ENCODE peak calls at places on chromosomes 1 and 21, in nine cellular contexts. R is fibroblast of lung, G is AG10803, Y is stomach, O is ascending aorta, T is BJ, S is adrenal gland, N is HL-60, J is H7. C is an unnamed sample.

GRCh38 chr1:94579876-94580294 is 38.3 kb upstream of the F3 start:
- DNase-seq in R (peak; percentile 97), G (peak; percentile 96), Y (no peak), O (no peak), T (peak; percentile 89), S (no peak), N (no peak), J (no peak), C (no peak)

GRCh38 chr1:52913537-52913936 is 8.0 kb downstream of the ECHDC2 start:
- DNase-seq in R (no peak), G (no peak), Y (no peak), O (no peak), T (no peak), S (no peak), N (no peak), J (peak; percentile 80), C (no peak)

GRCh38 chr1:9652379-9653194 is 1.1 kb downstream of the PIK3CD start:
- DNase-seq in R (no peak), G (no peak), Y (peak; percentile 31), O (no peak), T (no peak), S (peak; percentile 21), N (no peak), J (peak; percentile 74), C (no peak)

GRCh38 chr1:193565971-193566577 is 379.7 kb upstream of the B3GALT2 start:
- DNase-seq in R (no peak), G (no peak), Y (no peak), O (no peak), T (no peak), S (no peak), N (no peak), J (no peak), C (no peak)

GRCh38 chr1:15916417-15916816 is 59.5 kb downstream of the ZBTB17 start:
- DNase-seq in R (peak; percentile 23), G (peak; percentile 27), Y (no peak), O (no peak), T (no peak), S (no peak), N (no peak), J (no peak), C (no peak)

GRCh38 chr1:227449051-227449450 is 114.3 kb upstream of the ZNF678 start:
- DNase-seq in R (no peak), G (peak; percentile 34), Y (no peak), O (no peak), T (no peak), S (no peak), N (no peak), J (peak; percentile 71), C (peak; percentile 47)

GRCh38 chr1:198771562-198772153 is 132.8 kb downstream of the PTPRC start:
- DNase-seq in R (peak; percentile 42), G (peak; percentile 31), Y (no peak), O (no peak), T (no peak), S (no peak), N (no peak), J (no peak), C (peak; percentile 5)

GRCh38 chr1:193183019-193183643 is 3.3 kb downstream of the B3GALT2 start:
- DNase-seq in R (peak; percentile 39), G (peak; percentile 61), Y (no peak), O (no peak), T (no peak), S (no peak), N (peak; percentile 14), J (no peak), C (no peak)

GRCh38 chr1:225735252-225736149 is 42.1 kb upstream of the SRP9 start:
- DNase-seq in R (peak; percentile 98), G (peak; percentile 97), Y (peak; percentile 74), O (peak; percentile 95), T (peak; percentile 89), S (peak; percentile 92), N (no peak), J (no peak), C (no peak)

GRCh38 chr1:55826413-55827080 is 611.4 kb upstream of the USP24 start:
- DNase-seq in R (no peak), G (peak; percentile 84), Y (no peak), O (no peak), T (no peak), S (no peak), N (no peak), J (no peak), C (no peak)

GRCh38 chr1:58699011-58699762 is 675 bp downstream of the MYSM1 start:
- DNase-seq in R (peak; percentile 12), G (peak; percentile 18), Y (no peak), O (no peak), T (no peak), S (peak; percentile 22), N (no peak), J (no peak), C (no peak)

GRCh38 chr1:202234331-202235002 is 40.9 kb downstream of the LGR6 start:
- DNase-seq in R (peak; percentile 74), G (peak; percentile 49), Y (no peak), O (no peak), T (peak; percentile 29), S (no peak), N (no peak), J (no peak), C (no peak)

GRCh38 chr1:33250217-33250616 is 6.1 kb upstream of the ZNF362 start:
- DNase-seq in R (no peak), G (no peak), Y (no peak), O (no peak), T (no peak), S (no peak), N (no peak), J (no peak), C (no peak)

GRCh38 chr21:17742181-17742580 is 77.0 kb downstream of the C21orf91 start:
- DNase-seq in R (no peak), G (no peak), Y (no peak), O (no peak), T (no peak), S (no peak), N (no peak), J (no peak), C (no peak)

GRCh38 chr21:44572959-44573583 is 458 bp upstream of the KRTAP10-4 start:
- DNase-seq in R (peak; percentile 12), G (no peak), Y (no peak), O (no peak), T (no peak), S (no peak), N (no peak), J (peak; percentile 41), C (no peak)

GRCh38 chr1:160877221-160877620 is 7.8 kb downstream of the ITLN1 start:
- DNase-seq in R (no peak), G (no peak), Y (no peak), O (no peak), T (no peak), S (no peak), N (no peak), J (peak; percentile 52), C (no peak)

GRCh38 chr1:108050911-108051624 is 86.1 kb upstream of the VAV3 start:
- DNase-seq in R (peak; percentile 38), G (no peak), Y (no peak), O (no peak), T (no peak), S (no peak), N (no peak), J (no peak), C (no peak)

GRCh38 chr1:153465728-153466625 is 5.5 kb upstream of the S100A7 start:
- DNase-seq in R (peak; percentile 19), G (peak; percentile 16), Y (peak; percentile 42), O (peak; percentile 67), T (no peak), S (peak; percentile 40), N (peak; percentile 28), J (peak; percentile 85), C (no peak)

GRCh38 chr1:179955318-179955638 is 668 bp downstream of the CEP350 start:
- DNase-seq in R (peak; percentile 25), G (peak; percentile 11), Y (no peak), O (no peak), T (no peak), S (peak; percentile 33), N (peak; percentile 32), J (no peak), C (no peak)

DNA sequence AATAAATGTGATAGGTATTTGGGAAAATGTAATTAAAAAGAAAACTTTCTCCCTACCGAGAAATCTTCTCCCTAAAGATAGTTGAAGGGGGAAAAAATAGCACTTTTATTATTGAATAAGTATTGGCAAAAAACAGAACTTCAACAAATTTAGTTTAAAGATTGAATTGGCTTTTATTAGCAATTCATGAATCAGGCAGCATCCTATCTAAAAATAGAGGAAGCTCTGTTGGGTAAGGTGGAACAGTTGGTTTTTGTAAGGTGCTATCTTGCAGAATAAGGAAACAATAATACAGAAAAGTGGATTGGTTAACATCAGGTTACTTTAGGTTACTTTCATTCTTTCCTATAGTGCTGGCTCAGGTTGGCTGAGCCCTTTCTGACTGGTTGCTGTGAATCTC is 62.8 kb downstream of the FH start:
- DNase-seq in R (no peak), G (no peak), Y (no peak), O (no peak), T (no peak), S (no peak), N (no peak), J (no peak), C (no peak)
- H3K4me3 ChIP-seq in R (no peak overlapping the region), G (no peak overlapping the region), Y (no peak overlapping the region), O (no peak overlapping the region), T (no peak overlapping the region), S (no peak overlapping the region), N (no peak overlapping the region), J (no peak overlapping the region), C (no peak overlapping the region)

GRCh38 chr21:42091899-42092508 is 20.9 kb downstream of the UMODL1 start:
- DNase-seq in R (no peak), G (no peak), Y (no peak), O (no peak), T (no peak), S (no peak), N (no peak), J (peak; percentile 86), C (peak; percentile 27)
- H3K4me3 ChIP-seq in R (no peak overlapping the region), G (no peak overlapping the region), Y (no peak overlapping the region), O (no peak overlapping the region), T (no peak overlapping the region), S (no peak overlapping the region), N (no peak overlapping the region), J (peak overlapping the region; percentile 18), C (no peak overlapping the region)

DNA sequence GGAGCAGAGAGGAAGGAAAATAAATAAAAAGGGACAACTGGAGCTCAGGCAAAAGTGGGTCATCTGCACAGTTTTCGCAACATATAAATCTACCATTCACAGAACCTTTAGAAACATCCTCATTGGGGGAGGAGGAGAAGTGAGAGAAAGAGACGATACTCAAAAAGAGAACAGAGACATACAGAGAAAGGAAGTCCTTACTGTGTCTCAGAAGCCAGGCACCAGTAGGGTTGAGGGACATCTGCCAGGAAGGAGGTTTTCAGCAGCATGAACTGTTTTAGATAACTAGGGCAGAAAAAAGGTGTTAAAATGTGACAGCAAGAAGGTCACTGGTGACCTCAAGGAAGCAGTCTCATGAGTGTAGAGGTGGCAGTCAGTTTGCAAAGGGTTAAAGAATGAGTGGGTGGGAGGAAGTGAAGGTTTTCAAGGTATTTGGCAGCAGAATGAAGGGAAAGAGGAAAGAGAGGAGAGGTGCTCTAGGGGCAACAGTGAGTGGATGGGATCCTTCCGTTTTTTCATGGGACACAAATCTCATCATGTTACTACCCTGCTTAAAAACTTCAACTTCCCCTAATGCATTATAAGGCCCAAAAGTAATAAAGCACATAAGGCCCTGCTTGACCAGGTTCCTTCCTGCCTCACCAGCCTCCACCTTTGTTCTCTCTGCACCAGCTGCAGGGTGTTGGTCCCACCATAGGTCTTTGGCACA is 9.5 kb downstream of the JAK1 start:
- DNase-seq in R (no peak), G (no peak), Y (no peak), O (no peak), T (no peak), S (no peak), N (peak; percentile 23), J (peak; percentile 43), C (no peak)
- H3K4me3 ChIP-seq in R (no peak overlapping the region), G (no peak overlapping the region), Y (no peak overlapping the region), O (no peak overlapping the region), T (no peak overlapping the region), S (no peak overlapping the region), N (no peak overlapping the region), J (no peak overlapping the region), C (no peak overlapping the region)

GRCh38 chr1:113392541-113392940 is 2.2 kb downstream of the MAGI3 start:
- DNase-seq in R (no peak), G (no peak), Y (no peak), O (no peak), T (no peak), S (no peak), N (no peak), J (no peak), C (no peak)
- H3K4me3 ChIP-seq in R (peak overlapping the region; percentile 73), G (peak overlapping the region; percentile 85), Y (peak overlapping the region; percentile 99), O (peak overlapping the region; percentile 99), T (no peak overlapping the region), S (no peak overlapping the region), N (no peak overlapping the region), J (no peak overlapping the region), C (no peak overlapping the region)

C was measured in iPS DF 6.9.